ENCODE peak calls at places on chromosomes 3 and 15, in ten cellular contexts. One of them, this sample, is unnamed.

GRCh38 chr3:17927036-17927435 is 184.6 kb upstream of the TBC1D5 start:
- DNase-seq in heart left ventricle: no peak
- DNase-seq in GM12891: no peak
- DNase-seq in ureter: no peak
- DNase-seq in amniotic epithelial cell: no peak
- DNase-seq in T-helper 1 cell: no peak
- DNase-seq in GM23338: no peak
- DNase-seq in kidney tubule cell: no peak
- DNase-seq in NCI-H460: no peak
- DNase-seq in GM10248: no peak
- DNase-seq in this sample: no peak

GRCh38 chr15:98548172-98548971 is 100.0 kb upstream of the IGF1R start:
- DNase-seq in heart left ventricle: peak
- DNase-seq in kidney tubule cell: peak
- DNase-seq in ureter: peak
- DNase-seq in GM23338: peak
- DNase-seq in amniotic epithelial cell: peak
- DNase-seq in GM12891: no peak
- DNase-seq in GM10248: no peak
- DNase-seq in NCI-H460: peak
- DNase-seq in T-helper 1 cell: no peak
- DNase-seq in this sample: peak

GRCh38 chr15:80502782-80503181 is 98.6 kb downstream of the ARNT2 start:
- DNase-seq in GM12891: no peak
- DNase-seq in kidney tubule cell: no peak
- DNase-seq in heart left ventricle: peak
- DNase-seq in GM10248: no peak
- DNase-seq in amniotic epithelial cell: no peak
- DNase-seq in NCI-H460: no peak
- DNase-seq in ureter: no peak
- DNase-seq in GM23338: no peak
- DNase-seq in T-helper 1 cell: no peak
- DNase-seq in this sample: no peak

GRCh38 chr3:73179601-73180000 is 118.1 kb downstream of the EBLN2 start:
- DNase-seq in kidney tubule cell: no peak
- DNase-seq in heart left ventricle: no peak
- DNase-seq in GM12891: no peak
- DNase-seq in GM10248: no peak
- DNase-seq in ureter: no peak
- DNase-seq in NCI-H460: no peak
- DNase-seq in GM23338: no peak
- DNase-seq in T-helper 1 cell: no peak
- DNase-seq in amniotic epithelial cell: no peak
- DNase-seq in this sample: no peak

GRCh38 chr3:133937756-133938601 is 42.3 kb upstream of the RAB6B start:
- DNase-seq in GM10248: no peak
- DNase-seq in GM12891: no peak
- DNase-seq in GM23338: no peak
- DNase-seq in heart left ventricle: no peak
- DNase-seq in T-helper 1 cell: no peak
- DNase-seq in ureter: no peak
- DNase-seq in NCI-H460: no peak
- DNase-seq in kidney tubule cell: no peak
- DNase-seq in amniotic epithelial cell: peak
- DNase-seq in this sample: no peak

GRCh38 chr15:40287968-40288367 is 5.1 kb upstream of the ANKRD63 start:
- DNase-seq in GM10248: no peak
- DNase-seq in T-helper 1 cell: no peak
- DNase-seq in amniotic epithelial cell: no peak
- DNase-seq in NCI-H460: peak
- DNase-seq in GM12891: no peak
- DNase-seq in ureter: no peak
- DNase-seq in kidney tubule cell: no peak
- DNase-seq in GM23338: no peak
- DNase-seq in heart left ventricle: no peak
- DNase-seq in this sample: no peak

GRCh38 chr3:169812124-169812843 is 386 bp upstream of the LRRIQ4 start:
- DNase-seq in T-helper 1 cell: peak
- DNase-seq in GM10248: peak
- DNase-seq in kidney tubule cell: peak
- DNase-seq in NCI-H460: peak
- DNase-seq in ureter: peak
- DNase-seq in heart left ventricle: peak
- DNase-seq in amniotic epithelial cell: peak
- DNase-seq in GM12891: peak
- DNase-seq in GM23338: peak
- DNase-seq in this sample: peak

GRCh38 chr15:95175914-95176658 is 944.7 kb downstream of the MCTP2 start:
- DNase-seq in kidney tubule cell: no peak
- DNase-seq in T-helper 1 cell: no peak
- DNase-seq in GM12891: no peak
- DNase-seq in NCI-H460: no peak
- DNase-seq in GM10248: no peak
- DNase-seq in amniotic epithelial cell: peak
- DNase-seq in heart left ventricle: no peak
- DNase-seq in ureter: no peak
- DNase-seq in GM23338: no peak
- DNase-seq in this sample: no peak

GRCh38 chr3:40299721-40300335 is 9.7 kb upstream of the EIF1B start:
- DNase-seq in NCI-H460: peak
- DNase-seq in heart left ventricle: no peak
- DNase-seq in T-helper 1 cell: no peak
- DNase-seq in kidney tubule cell: peak
- DNase-seq in GM12891: no peak
- DNase-seq in GM23338: no peak
- DNase-seq in ureter: no peak
- DNase-seq in GM10248: no peak
- DNase-seq in amniotic epithelial cell: peak
- DNase-seq in this sample: no peak

GRCh38 chr3:172958565-172958964 is 182.5 kb downstream of the SPATA16 start:
- DNase-seq in GM23338: no peak
- DNase-seq in ureter: no peak
- DNase-seq in kidney tubule cell: no peak
- DNase-seq in GM10248: no peak
- DNase-seq in GM12891: no peak
- DNase-seq in NCI-H460: no peak
- DNase-seq in amniotic epithelial cell: no peak
- DNase-seq in T-helper 1 cell: no peak
- DNase-seq in heart left ventricle: no peak
- DNase-seq in this sample: no peak

GRCh38 chr3:129490273-129490675 is 38.2 kb upstream of the RHO start:
- DNase-seq in heart left ventricle: peak
- DNase-seq in kidney tubule cell: peak
- DNase-seq in T-helper 1 cell: peak
- DNase-seq in GM12891: peak
- DNase-seq in GM23338: peak
- DNase-seq in GM10248: peak
- DNase-seq in ureter: peak
- DNase-seq in NCI-H460: peak
- DNase-seq in amniotic epithelial cell: peak
- DNase-seq in this sample: peak

GRCh38 chr3:49019941-49020334 is 1.6 kb upstream of the DALRD3 start:
- DNase-seq in ureter: no peak
- DNase-seq in kidney tubule cell: no peak
- DNase-seq in GM23338: no peak
- DNase-seq in T-helper 1 cell: no peak
- DNase-seq in GM12891: no peak
- DNase-seq in GM10248: no peak
- DNase-seq in NCI-H460: no peak
- DNase-seq in heart left ventricle: peak
- DNase-seq in amniotic epithelial cell: no peak
- DNase-seq in this sample: no peak

GRCh38 chr3:100703865-100704264 is 5.4 kb upstream of the TFG start:
- DNase-seq in GM23338: no peak
- DNase-seq in GM10248: no peak
- DNase-seq in amniotic epithelial cell: no peak
- DNase-seq in NCI-H460: no peak
- DNase-seq in ureter: no peak
- DNase-seq in GM12891: no peak
- DNase-seq in T-helper 1 cell: no peak
- DNase-seq in kidney tubule cell: no peak
- DNase-seq in heart left ventricle: no peak
- DNase-seq in this sample: no peak

GRCh38 chr3:72517804-72518442 is 330.3 kb downstream of the SHQ1 start:
- DNase-seq in ureter: no peak
- DNase-seq in amniotic epithelial cell: peak
- DNase-seq in GM12891: no peak
- DNase-seq in heart left ventricle: no peak
- DNase-seq in GM10248: no peak
- DNase-seq in T-helper 1 cell: no peak
- DNase-seq in kidney tubule cell: no peak
- DNase-seq in GM23338: no peak
- DNase-seq in NCI-H460: no peak
- DNase-seq in this sample: no peak

GRCh38 chr3:195139876-195140240 is 131.1 kb downstream of the XXYLT1 start:
- DNase-seq in GM23338: no peak
- DNase-seq in amniotic epithelial cell: peak
- DNase-seq in T-helper 1 cell: no peak
- DNase-seq in GM10248: no peak
- DNase-seq in ureter: no peak
- DNase-seq in GM12891: no peak
- DNase-seq in NCI-H460: no peak
- DNase-seq in kidney tubule cell: peak
- DNase-seq in heart left ventricle: no peak
- DNase-seq in this sample: no peak

GRCh38 chr3:151931171-151931570 is 57.7 kb downstream of the SUCNR1 start:
- DNase-seq in GM23338: no peak
- DNase-seq in kidney tubule cell: no peak
- DNase-seq in T-helper 1 cell: no peak
- DNase-seq in heart left ventricle: no peak
- DNase-seq in NCI-H460: no peak
- DNase-seq in amniotic epithelial cell: no peak
- DNase-seq in GM10248: no peak
- DNase-seq in GM12891: no peak
- DNase-seq in ureter: no peak
- DNase-seq in this sample: no peak

GRCh38 chr15:31387483-31388118 is 61.0 kb downstream of the KLF13 start:
- DNase-seq in GM12891: no peak
- DNase-seq in kidney tubule cell: peak
- DNase-seq in T-helper 1 cell: no peak
- DNase-seq in heart left ventricle: peak
- DNase-seq in ureter: peak
- DNase-seq in NCI-H460: no peak
- DNase-seq in amniotic epithelial cell: peak
- DNase-seq in GM10248: no peak
- DNase-seq in GM23338: no peak
- DNase-seq in this sample: no peak

GRCh38 chr3:24493951-24494615 is 567 bp downstream of the THRB start:
- DNase-seq in NCI-H460: no peak
- DNase-seq in kidney tubule cell: peak
- DNase-seq in amniotic epithelial cell: no peak
- DNase-seq in T-helper 1 cell: no peak
- DNase-seq in GM23338: peak
- DNase-seq in ureter: peak
- DNase-seq in heart left ventricle: peak
- DNase-seq in GM10248: no peak
- DNase-seq in GM12891: no peak
- DNase-seq in this sample: no peak

GRCh38 chr15:75032391-75032790 is 9.0 kb downstream of the PPCDC start:
- DNase-seq in amniotic epithelial cell: no peak
- DNase-seq in kidney tubule cell: no peak
- DNase-seq in NCI-H460: no peak
- DNase-seq in ureter: no peak
- DNase-seq in heart left ventricle: no peak
- DNase-seq in GM12891: no peak
- DNase-seq in GM10248: no peak
- DNase-seq in T-helper 1 cell: no peak
- DNase-seq in GM23338: no peak
- DNase-seq in this sample: no peak

GRCh38 chr3:127733781-127734180 is 61.0 kb downstream of the ABTB1 start:
- DNase-seq in kidney tubule cell: no peak
- DNase-seq in T-helper 1 cell: no peak
- DNase-seq in GM23338: no peak
- DNase-seq in NCI-H460: no peak
- DNase-seq in GM12891: no peak
- DNase-seq in ureter: no peak
- DNase-seq in amniotic epithelial cell: no peak
- DNase-seq in GM10248: no peak
- DNase-seq in heart left ventricle: no peak
- DNase-seq in this sample: no peak

GRCh38 chr3:185717627-185718330 is 107.1 kb downstream of the IGF2BP2 start:
- DNase-seq in NCI-H460: no peak
- DNase-seq in ureter: no peak
- DNase-seq in T-helper 1 cell: no peak
- DNase-seq in kidney tubule cell: no peak
- DNase-seq in GM12891: no peak
- DNase-seq in GM10248: no peak
- DNase-seq in GM23338: no peak
- DNase-seq in amniotic epithelial cell: peak
- DNase-seq in heart left ventricle: no peak
- DNase-seq in this sample: no peak

GRCh38 chr15:63090502-63091286 is 31.0 kb upstream of the LACTB start:
- DNase-seq in GM23338: no peak
- DNase-seq in GM12891: no peak
- DNase-seq in kidney tubule cell: no peak
- DNase-seq in heart left ventricle: no peak
- DNase-seq in T-helper 1 cell: no peak
- DNase-seq in ureter: no peak
- DNase-seq in GM10248: no peak
- DNase-seq in amniotic epithelial cell: no peak
- DNase-seq in NCI-H460: no peak
- DNase-seq in this sample: no peak

GRCh38 chr3:50648297-50648696 is 26.4 kb upstream of the DOCK3 start:
- DNase-seq in T-helper 1 cell: no peak
- DNase-seq in GM10248: no peak
- DNase-seq in ureter: no peak
- DNase-seq in amniotic epithelial cell: peak
- DNase-seq in GM23338: peak
- DNase-seq in GM12891: no peak
- DNase-seq in NCI-H460: no peak
- DNase-seq in heart left ventricle: no peak
- DNase-seq in kidney tubule cell: no peak
- DNase-seq in this sample: no peak

GRCh38 chr3:186162221-186162620 is 53.3 kb upstream of the ETV5 start:
- DNase-seq in NCI-H460: no peak
- DNase-seq in heart left ventricle: peak
- DNase-seq in amniotic epithelial cell: peak
- DNase-seq in ureter: no peak
- DNase-seq in GM23338: no peak
- DNase-seq in GM10248: peak
- DNase-seq in GM12891: no peak
- DNase-seq in kidney tubule cell: no peak
- DNase-seq in T-helper 1 cell: no peak
- DNase-seq in this sample: no peak

GRCh38 chr3:136350557-136350956 is 100.4 kb downstream of the PCCB start:
- DNase-seq in T-helper 1 cell: no peak
- DNase-seq in amniotic epithelial cell: peak
- DNase-seq in kidney tubule cell: peak
- DNase-seq in GM23338: no peak
- DNase-seq in NCI-H460: no peak
- DNase-seq in heart left ventricle: no peak
- DNase-seq in ureter: no peak
- DNase-seq in GM12891: no peak
- DNase-seq in GM10248: no peak
- DNase-seq in this sample: no peak

GRCh38 chr3:195892355-195893120 is 15.8 kb downstream of the TNK2 start:
- DNase-seq in GM23338: no peak
- DNase-seq in kidney tubule cell: peak
- DNase-seq in ureter: no peak
- DNase-seq in GM12891: no peak
- DNase-seq in amniotic epithelial cell: peak
- DNase-seq in heart left ventricle: peak
- DNase-seq in T-helper 1 cell: no peak
- DNase-seq in GM10248: no peak
- DNase-seq in NCI-H460: no peak
- DNase-seq in this sample: peak

GRCh38 chr3:48492461-48493202 is 11.3 kb downstream of the SHISA5 start:
- DNase-seq in GM10248: peak
- DNase-seq in GM23338: no peak
- DNase-seq in GM12891: no peak
- DNase-seq in ureter: no peak
- DNase-seq in T-helper 1 cell: no peak
- DNase-seq in NCI-H460: no peak
- DNase-seq in heart left ventricle: no peak
- DNase-seq in kidney tubule cell: no peak
- DNase-seq in amniotic epithelial cell: peak
- DNase-seq in this sample: no peak

GRCh38 chr3:45665101-45665572 is 24.1 kb upstream of the SACM1L start:
- DNase-seq in GM23338: peak
- DNase-seq in kidney tubule cell: peak
- DNase-seq in amniotic epithelial cell: no peak
- DNase-seq in heart left ventricle: peak
- DNase-seq in GM10248: peak
- DNase-seq in ureter: no peak
- DNase-seq in T-helper 1 cell: peak
- DNase-seq in NCI-H460: peak
- DNase-seq in GM12891: no peak
- DNase-seq in this sample: no peak